ENCODE peak calls at places on chromosome 10, in five cellular contexts. G is stimulated activated CD8-positive, alpha-beta memory T cell treated with anti-CD3 and anti-CD28 coated beads, Interleukin-12 subunit alpha, Interleukin-12 subunit beta, amount 100 ng/mL, for 4 hours; H is stimulated activated CD4-positive, alpha-beta T cell treated with anti-CD3 and anti-CD28 coated beads, Interleukin-1b, Interleukin-23, amount 100 ng/mL, for 1 hour; J is adipocyte; Y is T follicular helper cell. U is an unnamed sample.

GRCh38 chr10:94358480-94358879 is 4.3 kb downstream of the NOC3L start:
- DNase-seq in G (no peak), H (no peak), J (peak; percentile 95), Y (no peak), U (no peak)

GRCh38 chr10:86295351-86295750 is 71.2 kb downstream of the GRID1 start:
- DNase-seq in G (no peak), H (no peak), J (no peak), Y (no peak), U (no peak)

GRCh38 chr10:76012928-76013327 is 581.5 kb downstream of the LRMDA start:
- DNase-seq in G (no peak), H (no peak), J (no peak), Y (no peak), U (peak; percentile 76)

GRCh38 chr10:68175954-68176353 is 56.0 kb downstream of the ATOH7 start:
- DNase-seq in G (no peak), H (no peak), J (no peak), Y (no peak), U (no peak)

GRCh38 chr10:114045071-114045737 is 1.5 kb downstream of the ADRB1 start:
- DNase-seq in G (no peak), H (no peak), J (peak; percentile 63), Y (no peak), U (peak; percentile 47)

GRCh38 chr10:102335184-102335583 is 60.3 kb upstream of the NFKB2 start:
- DNase-seq in G (no peak), H (no peak), J (peak; percentile 55), Y (no peak), U (no peak)

GRCh38 chr10:47045331-47045861 is 134.2 kb downstream of the PTPN20 start:
- DNase-seq in G (no peak), H (no peak), J (no peak), Y (no peak), U (no peak)

GRCh38 chr10:78472542-78472890 is 438.9 kb downstream of the RPS24 start:
- DNase-seq in G (no peak), H (no peak), J (no peak), Y (no peak), U (no peak)

GRCh38 chr10:123995082-123995460 is 98.3 kb downstream of the CHST15 start:
- DNase-seq in G (no peak), H (no peak), J (no peak), Y (no peak), U (peak; percentile 16)

GRCh38 chr10:78476156-78476555 is 442.5 kb downstream of the RPS24 start:
- DNase-seq in G (no peak), H (no peak), J (no peak), Y (no peak), U (no peak)

GRCh38 chr10:73084209-73084608 is 12.5 kb downstream of the P4HA1 start:
- DNase-seq in G (no peak), H (no peak), J (no peak), Y (no peak), U (no peak)

GRCh38 chr10:16105082-16105481 is 244.8 kb upstream of the MINDY3 start:
- DNase-seq in G (no peak), H (no peak), J (no peak), Y (no peak), U (no peak)

GRCh38 chr10:79487296-79488194 is 24.8 kb upstream of the EIF5AL1 start:
- DNase-seq in G (no peak), H (no peak), J (peak; percentile 65), Y (no peak), U (peak; percentile 74)

GRCh38 chr10:71971311-71971731 is 7.1 kb downstream of the CHST3 start:
- DNase-seq in G (no peak), H (no peak), J (no peak), Y (no peak), U (no peak)

GRCh38 chr10:110407301-110408170 is 90.2 kb upstream of the DUSP5 start:
- DNase-seq in G (no peak), H (no peak), J (peak; percentile 29), Y (no peak), U (no peak)

GRCh38 chr10:30784521-30784895 is 155.0 kb upstream of the LYZL2 start:
- DNase-seq in G (no peak), H (no peak), J (peak; percentile 84), Y (no peak), U (no peak)

GRCh38 chr10:31932838-31933237 is 4.2 kb upstream of the ARHGAP12 start:
- DNase-seq in G (no peak), H (no peak), J (no peak), Y (no peak), U (no peak)

GRCh38 chr10:89164080-89164479 is 43.0 kb downstream of the CH25H start:
- DNase-seq in G (no peak), H (no peak), J (no peak), Y (no peak), U (no peak)

U was measured in D341Med.